ENCODE peak calls at places on chromosomes 7 and 10, in four cellular contexts. One of them, this sample, is unnamed. For H3K4me1, the result is how much of the 10 kb centered on the place peaks cover.

GRCh38 chr10:118908487-118909280 is 120.8 kb upstream of the NANOS1 start:
- DNase-seq in breast epithelium: no peak
- DNase-seq in colonic mucosa: no peak
- DNase-seq in GM23338: no peak
- DNase-seq in this sample: peak

GRCh38 chr7:131109757-131110293 is 217.9 kb upstream of the MKLN1 start:
- DNase-seq in breast epithelium: peak
- DNase-seq in colonic mucosa: peak
- DNase-seq in GM23338: peak
- DNase-seq in this sample: peak

GRCh38 chr7:3439333-3440030 is 138.4 kb downstream of the SDK1 start:
- DNase-seq in GM23338: no peak
- DNase-seq in colonic mucosa: no peak
- DNase-seq in breast epithelium: no peak
- DNase-seq in this sample: no peak

GRCh38 chr10:85720931-85721330 is 645.7 kb downstream of the GRID1 start:
- DNase-seq in GM23338: no peak
- DNase-seq in colonic mucosa: no peak
- DNase-seq in breast epithelium: no peak
- DNase-seq in this sample: no peak

GRCh38 chr7:95549818-95550529 is 46.3 kb downstream of the PDK4 start:
- DNase-seq in breast epithelium: peak
- DNase-seq in GM23338: no peak
- DNase-seq in colonic mucosa: peak
- DNase-seq in this sample: peak

GRCh38 chr10:121070257-121070656 is 219.1 kb downstream of the WDR11 start:
- DNase-seq in GM23338: peak
- DNase-seq in colonic mucosa: peak
- DNase-seq in breast epithelium: no peak
- DNase-seq in this sample: peak

GRCh38 chr10:80196270-80196949 is 8.9 kb downstream of the ANXA11 start:
- DNase-seq in GM23338: no peak
- DNase-seq in breast epithelium: no peak
- DNase-seq in colonic mucosa: peak
- DNase-seq in this sample: peak

GRCh38 chr10:55169509-55169908 is 368.5 kb upstream of the PCDH15 start:
- DNase-seq in GM23338: no peak
- DNase-seq in breast epithelium: no peak
- DNase-seq in colonic mucosa: no peak
- DNase-seq in this sample: no peak

GRCh38 chr7:114790526-114790925 is 131.4 kb upstream of the MDFIC start:
- DNase-seq in GM23338: no peak
- DNase-seq in breast epithelium: no peak
- DNase-seq in colonic mucosa: no peak
- DNase-seq in this sample: no peak

GRCh38 chr10:32189400-32190084 is 133.3 kb upstream of the KIF5B start:
- DNase-seq in breast epithelium: no peak
- DNase-seq in GM23338: peak
- DNase-seq in colonic mucosa: peak
- DNase-seq in this sample: no peak

GRCh38 chr7:17921891-17922416 is 18.3 kb downstream of the SNX13 start:
- DNase-seq in GM23338: no peak
- DNase-seq in breast epithelium: no peak
- DNase-seq in colonic mucosa: no peak
- DNase-seq in this sample: no peak

GRCh38 chr10:86100581-86101061 is 266.0 kb downstream of the GRID1 start:
- DNase-seq in colonic mucosa: no peak
- DNase-seq in GM23338: peak
- DNase-seq in breast epithelium: no peak
- DNase-seq in this sample: no peak

GRCh38 chr7:3861941-3862340 is 560.9 kb downstream of the SDK1 start:
- DNase-seq in GM23338: peak
- DNase-seq in colonic mucosa: peak
- DNase-seq in breast epithelium: no peak
- DNase-seq in this sample: no peak

GRCh38 chr10:80442879-80443278 is 11.2 kb upstream of the TSPAN14 start:
- DNase-seq in GM23338: no peak
- DNase-seq in breast epithelium: no peak
- DNase-seq in colonic mucosa: no peak
- DNase-seq in this sample: no peak

GRCh38 chr10:29039659-29040309 is 249.1 kb upstream of the LYZL1 start:
- DNase-seq in GM23338: no peak
- DNase-seq in colonic mucosa: no peak
- DNase-seq in breast epithelium: no peak
- DNase-seq in this sample: no peak

GRCh38 chr10:44311563-44311905 is 73.4 kb downstream of the CXCL12 start:
- DNase-seq in GM23338: no peak
- DNase-seq in colonic mucosa: no peak
- DNase-seq in breast epithelium: no peak
- DNase-seq in this sample: no peak

GRCh38 chr7:36726806-36727503 is 2.7 kb upstream of the AOAH start:
- DNase-seq in GM23338: no peak
- DNase-seq in colonic mucosa: no peak
- DNase-seq in breast epithelium: no peak
- DNase-seq in this sample: no peak

GRCh38 chr10:76311752-76312699 is 880.6 kb downstream of the LRMDA start:
- DNase-seq in colonic mucosa: no peak
- DNase-seq in breast epithelium: no peak
- DNase-seq in GM23338: peak
- DNase-seq in this sample: no peak

GRCh38 chr10:101397140-101397539 is 43.2 kb downstream of the BTRC start:
- DNase-seq in breast epithelium: no peak
- DNase-seq in colonic mucosa: no peak
- DNase-seq in GM23338: peak
- DNase-seq in this sample: no peak

GRCh38 chr10:62614389-62615157 is 189.9 kb upstream of the ADO start:
- DNase-seq in breast epithelium: no peak
- DNase-seq in colonic mucosa: no peak
- DNase-seq in GM23338: no peak
- DNase-seq in this sample: no peak

GRCh38 chr7:6026011-6026819 is 5.0 kb upstream of the ANKRD61 start:
- DNase-seq in colonic mucosa: peak
- DNase-seq in breast epithelium: no peak
- DNase-seq in GM23338: peak
- DNase-seq in this sample: peak

DNA sequence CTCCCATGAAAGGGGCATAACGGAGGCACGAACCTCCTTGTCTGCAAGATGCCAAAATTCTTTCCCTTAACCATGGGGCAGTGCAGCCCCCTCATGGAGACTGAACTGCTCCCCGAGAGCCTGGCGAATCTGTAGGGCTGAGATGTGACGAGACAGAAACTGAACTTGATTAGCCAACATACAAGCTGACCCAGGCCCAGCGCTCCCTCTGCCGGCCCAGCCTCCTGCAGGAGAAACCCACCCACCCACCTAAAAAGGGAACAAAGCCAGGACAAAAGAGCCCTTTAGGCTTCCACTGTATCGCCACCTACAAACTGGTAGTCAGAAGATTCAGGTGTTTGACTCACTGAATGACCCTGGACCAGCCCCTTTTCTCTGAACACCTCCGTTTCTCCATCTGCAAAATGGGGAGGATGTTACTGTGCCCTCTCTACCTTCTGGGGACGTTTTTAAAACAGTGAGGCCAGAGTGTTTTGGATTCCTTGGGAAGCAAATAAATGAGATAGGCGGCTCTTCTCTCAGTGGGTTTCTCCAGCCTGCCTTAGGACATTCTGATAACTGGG is 58.4 kb downstream of the C10orf105 start:
- DNase-seq in colonic mucosa: no peak
- DNase-seq in GM23338: peak
- DNase-seq in breast epithelium: no peak
- DNase-seq in this sample: no peak
- TF ChIP-seq CTCF in colonic mucosa: no peak
- TF ChIP-seq CTCF in GM23338: no peak
- TF ChIP-seq CTCF in breast epithelium: no peak
- TF ChIP-seq CTCF in this sample: no peak

DNA sequence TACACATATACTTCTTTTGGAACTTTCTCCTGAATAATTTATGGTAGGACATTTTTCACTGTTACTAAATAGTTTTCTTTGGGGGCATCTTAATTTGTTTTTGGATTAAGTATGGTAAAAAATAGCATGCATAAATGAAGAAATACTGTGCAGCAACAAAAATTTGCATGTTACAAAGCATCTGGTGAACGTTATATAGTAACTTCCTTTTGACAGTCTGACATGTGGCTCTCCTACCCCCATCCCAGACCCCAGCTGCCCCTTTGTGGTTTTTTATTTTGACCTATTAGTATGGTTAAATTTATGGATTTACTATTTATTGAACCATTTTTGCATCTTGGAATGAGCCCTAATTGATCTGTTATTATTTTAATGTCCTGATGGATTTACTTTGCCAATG is 9.9 kb downstream of the TASOR2 start:
- DNase-seq in breast epithelium: no peak
- DNase-seq in colonic mucosa: no peak
- DNase-seq in GM23338: no peak
- DNase-seq in this sample: no peak
- H3K4me1 ChIP-seq in breast epithelium: under half
- H3K4me1 ChIP-seq in colonic mucosa: under half
- H3K4me1 ChIP-seq in GM23338: under half
- H3K4me1 ChIP-seq in this sample: under half

GRCh38 chr7:129136887-129137647 is 7.4 kb upstream of the TSPAN33 start:
- DNase-seq in colonic mucosa: no peak
- DNase-seq in breast epithelium: no peak
- DNase-seq in GM23338: no peak
- DNase-seq in this sample: no peak

GRCh38 chr7:129134356-129134972 is 10.0 kb upstream of the TSPAN33 start:
- DNase-seq in GM23338: no peak
- DNase-seq in breast epithelium: no peak
- DNase-seq in colonic mucosa: no peak
- DNase-seq in this sample: no peak
- TF ChIP-seq CTCF in GM23338: no peak
- TF ChIP-seq CTCF in breast epithelium: no peak
- TF ChIP-seq CTCF in colonic mucosa: no peak
- TF ChIP-seq CTCF in this sample: no peak

DNA sequence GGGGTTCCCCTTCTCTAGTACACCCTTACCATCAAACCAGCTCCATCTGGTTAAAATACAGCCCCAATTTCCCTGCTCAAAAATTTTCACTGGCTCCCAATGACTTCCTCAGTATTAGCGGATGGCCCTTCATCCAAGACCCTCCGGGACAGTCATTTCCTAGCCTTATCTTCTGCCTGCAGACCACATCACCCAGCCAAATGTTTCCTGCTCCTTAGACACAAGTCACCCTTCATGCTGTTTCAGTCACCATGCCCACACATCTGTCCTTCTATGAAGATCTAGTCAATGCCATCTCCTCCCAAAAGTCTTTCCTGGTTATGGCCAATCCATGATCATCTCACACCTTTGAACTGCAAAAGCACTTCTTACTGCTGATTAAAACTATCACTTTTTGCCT is 45.2 kb downstream of the PARD3 start:
- DNase-seq in GM23338: no peak
- DNase-seq in colonic mucosa: no peak
- DNase-seq in breast epithelium: no peak
- DNase-seq in this sample: no peak
- H3K4me1 ChIP-seq in GM23338: half or more
- H3K4me1 ChIP-seq in colonic mucosa: under half
- H3K4me1 ChIP-seq in breast epithelium: under half
- H3K4me1 ChIP-seq in this sample: under half

GRCh38 chr10:66747451-66747850 is 178.4 kb upstream of the LRRTM3 start:
- DNase-seq in GM23338: no peak
- DNase-seq in colonic mucosa: no peak
- DNase-seq in breast epithelium: no peak
- DNase-seq in this sample: no peak
- TF ChIP-seq CTCF in GM23338: no peak
- TF ChIP-seq CTCF in colonic mucosa: no peak
- TF ChIP-seq CTCF in breast epithelium: no peak
- TF ChIP-seq CTCF in this sample: no peak

GRCh38 chr7:132373879-132374278 is 202.4 kb downstream of the PLXNA4 start:
- DNase-seq in breast epithelium: no peak
- DNase-seq in colonic mucosa: no peak
- DNase-seq in GM23338: no peak
- DNase-seq in this sample: no peak

GRCh38 chr7:132377043-132377442 is 199.2 kb downstream of the PLXNA4 start:
- DNase-seq in GM23338: no peak
- DNase-seq in breast epithelium: no peak
- DNase-seq in colonic mucosa: no peak
- DNase-seq in this sample: no peak

GRCh38 chr7:132377703-132378584 is 198.3 kb downstream of the PLXNA4 start:
- DNase-seq in breast epithelium: no peak
- DNase-seq in colonic mucosa: no peak
- DNase-seq in GM23338: no peak
- DNase-seq in this sample: no peak

GRCh38 chr7:132379292-132379691 is 197.0 kb downstream of the PLXNA4 start:
- DNase-seq in GM23338: no peak
- DNase-seq in colonic mucosa: no peak
- DNase-seq in breast epithelium: no peak
- DNase-seq in this sample: no peak

GRCh38 chr7:132376361-132377013 is 199.8 kb downstream of the PLXNA4 start:
- DNase-seq in colonic mucosa: no peak
- DNase-seq in breast epithelium: no peak
- DNase-seq in GM23338: no peak
- DNase-seq in this sample: peak
- H3K4me1 ChIP-seq in colonic mucosa: under half
- H3K4me1 ChIP-seq in breast epithelium: under half
- H3K4me1 ChIP-seq in GM23338: under half
- H3K4me1 ChIP-seq in this sample: under half

GRCh38 chr10:69783515-69783914 is 18.2 kb upstream of the COL13A1 start:
- DNase-seq in breast epithelium: no peak
- DNase-seq in colonic mucosa: no peak
- DNase-seq in GM23338: no peak
- DNase-seq in this sample: no peak
- TF ChIP-seq CTCF in breast epithelium: no peak
- TF ChIP-seq CTCF in colonic mucosa: no peak
- TF ChIP-seq CTCF in GM23338: peak
- TF ChIP-seq CTCF in this sample: no peak

This sample was measured in mucosa of descending colon.